ENCODE peak calls at places on chromosomes 6 and 20, in five cellular contexts. E is choroid plexus epithelial cell, N is fibroblast of mammary gland, F is fibroblast of the aortic adventitia, I is OCI-LY7. Y is an unnamed sample.

GRCh38 chr6:134850906-134851305 is 99.0 kb downstream of the ALDH8A1 start:
- DNase-seq in E (peak; percentile 56), N (peak; percentile 24), F (no peak), I (no peak), Y (no peak)

GRCh38 chr20:37042986-37043972 is 52.5 kb downstream of the RBL1 start:
- DNase-seq in E (no peak), N (no peak), F (no peak), I (peak; percentile 36), Y (no peak)

GRCh38 chr6:93496548-93496947 is 77.2 kb upstream of the EPHA7 start:
- DNase-seq in E (no peak), N (no peak), F (no peak), I (no peak), Y (no peak)

GRCh38 chr20:14992071-14992654 is 654.8 kb upstream of the FLRT3 start:
- DNase-seq in E (peak; percentile 80), N (peak; percentile 64), F (peak; percentile 45), I (no peak), Y (no peak)

GRCh38 chr20:35702824-35703695 is 3.9 kb downstream of the ROMO1 start:
- DNase-seq in E (no peak), N (no peak), F (no peak), I (no peak), Y (no peak)

GRCh38 chr6:131636880-131637792 is at the start of gene ENPP3:
- DNase-seq in E (peak; percentile 68), N (peak; percentile 14), F (peak; percentile 30), I (peak; percentile 50), Y (no peak)

GRCh38 chr20:20362774-20363435 is 5.0 kb upstream of the INSM1 start:
- DNase-seq in E (no peak), N (no peak), F (no peak), I (no peak), Y (peak; percentile 30)

GRCh38 chr6:141965016-141965545 is 167.6 kb upstream of the GJE1 start:
- DNase-seq in E (no peak), N (no peak), F (no peak), I (no peak), Y (no peak)

GRCh38 chr6:44126320-44127149 is 717 bp downstream of the MRPL14 start:
- DNase-seq in E (peak; percentile 93), N (peak; percentile 77), F (peak; percentile 67), I (peak; percentile 53), Y (peak; percentile 28)

GRCh38 chr6:111712398-111712797 is 106.7 kb upstream of the TRAF3IP2 start:
- DNase-seq in E (peak; percentile 95), N (peak; percentile 56), F (peak; percentile 83), I (no peak), Y (no peak)

GRCh38 chr6:5562277-5562676 is 301.0 kb downstream of the FARS2 start:
- DNase-seq in E (no peak), N (peak; percentile 19), F (no peak), I (no peak), Y (no peak)

GRCh38 chr6:157090736-157091135 is 232.6 kb downstream of the TMEM242 start:
- DNase-seq in E (no peak), N (no peak), F (no peak), I (no peak), Y (no peak)

GRCh38 chr20:47784599-47785320 is 521 bp downstream of the SULF2 start:
- DNase-seq in E (peak; percentile 36), N (peak; percentile 32), F (peak; percentile 45), I (no peak), Y (peak; percentile 28)

GRCh38 chr20:18154342-18154741 is 16.7 kb downstream of the KAT14 start:
- DNase-seq in E (no peak), N (no peak), F (no peak), I (no peak), Y (no peak)

GRCh38 chr20:53668981-53669380 is 75.3 kb upstream of the ZNF217 start:
- DNase-seq in E (no peak), N (no peak), F (no peak), I (no peak), Y (no peak)

GRCh38 chr6:157070403-157071107 is 252.8 kb downstream of the TMEM242 start:
- DNase-seq in E (peak; percentile 61), N (no peak), F (peak; percentile 71), I (no peak), Y (no peak)

GRCh38 chr6:40038626-40039025 is 104.4 kb upstream of the MOCS1 start:
- DNase-seq in E (no peak), N (no peak), F (no peak), I (no peak), Y (no peak)

GRCh38 chr6:31654574-31655348 is 933 bp upstream of the APOM start:
- DNase-seq in E (no peak), N (no peak), F (no peak), I (no peak), Y (no peak)

GRCh38 chr20:62723351-62723750 is 14.7 kb downstream of the NTSR1 start:
- DNase-seq in E (no peak), N (no peak), F (peak; percentile 32), I (no peak), Y (no peak)

GRCh38 chr20:32213870-32214269 is 6.2 kb downstream of the POFUT1 start:
- DNase-seq in E (no peak), N (no peak), F (no peak), I (no peak), Y (no peak)

GRCh38 chr6:70547313-70547712 is 19.4 kb upstream of the SDHAF4 start:
- DNase-seq in E (peak; percentile 55), N (peak; percentile 24), F (peak; percentile 46), I (no peak), Y (no peak)

GRCh38 chr6:20182926-20183521 is 29.2 kb downstream of the MBOAT1 start:
- DNase-seq in E (peak; percentile 42), N (no peak), F (no peak), I (no peak), Y (no peak)

GRCh38 chr6:113184291-113184690 is 672.9 kb upstream of the MARCKS start:
- DNase-seq in E (peak; percentile 86), N (peak; percentile 78), F (peak; percentile 90), I (no peak), Y (no peak)

GRCh38 chr20:35279040-35279439 is 1.1 kb upstream of the MMP24OS start:
- DNase-seq in E (no peak), N (no peak), F (no peak), I (no peak), Y (no peak)

GRCh38 chr6:12493446-12493845 is 203.3 kb downstream of the EDN1 start:
- DNase-seq in E (no peak), N (no peak), F (no peak), I (no peak), Y (no peak)

GRCh38 chr20:61743606-61744005 is 322.1 kb downstream of the TAF4 start:
- DNase-seq in E (no peak), N (no peak), F (no peak), I (no peak), Y (no peak)

GRCh38 chr6:106547961-106548453 is 81.3 kb downstream of the RTN4IP1 start:
- DNase-seq in E (peak; percentile 84), N (peak; percentile 88), F (peak; percentile 81), I (no peak), Y (no peak)

GRCh38 chr6:128327890-128328289 is 192.5 kb downstream of the PTPRK start:
- DNase-seq in E (peak; percentile 48), N (peak; percentile 50), F (peak; percentile 63), I (peak; percentile 41), Y (no peak)

GRCh38 chr6:130933712-130934200 is 106.5 kb downstream of the SMLR1 start:
- DNase-seq in E (peak; percentile 70), N (no peak), F (peak; percentile 68), I (no peak), Y (peak; percentile 10)

GRCh38 chr20:5550738-5551529 is 199.3 kb upstream of the SHLD1 start:
- DNase-seq in E (no peak), N (no peak), F (no peak), I (peak; percentile 14), Y (no peak)

GRCh38 chr20:31908016-31908415 is 37.6 kb downstream of the TTLL9 start:
- DNase-seq in E (no peak), N (no peak), F (no peak), I (no peak), Y (no peak)

GRCh38 chr6:1498491-1499113 is 109.2 kb downstream of the FOXF2 start:
- DNase-seq in E (no peak), N (peak; percentile 73), F (no peak), I (no peak), Y (no peak)
- TF ChIP-seq CTCF in E (peak; percentile 45), N (peak; percentile 21), F (no peak), I (peak; percentile 43), Y (no peak)

DNA sequence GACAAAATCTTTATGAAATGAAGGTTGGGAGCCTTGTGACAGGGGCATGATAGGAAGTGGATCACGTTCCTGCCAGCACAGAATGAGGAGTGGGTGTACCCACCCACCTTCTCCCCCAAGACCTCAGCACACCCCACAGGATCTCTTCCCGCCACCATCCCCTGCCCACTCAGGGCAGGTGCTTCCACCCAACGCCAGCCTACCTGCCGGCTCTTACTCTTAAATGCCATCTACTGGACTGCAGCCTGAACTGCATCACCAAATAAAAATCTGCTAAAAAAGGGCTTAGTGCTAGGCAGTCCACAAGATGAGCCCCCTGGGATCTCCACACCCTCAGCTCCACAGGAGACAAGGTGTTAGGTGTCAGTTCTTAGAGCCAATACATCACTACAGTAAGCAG is 20.6 kb downstream of the DTNBP1 start:
- DNase-seq in E (peak; percentile 41), N (no peak), F (no peak), I (peak; percentile 39), Y (no peak)
- TF ChIP-seq CTCF in E (peak; percentile 65), N (peak; percentile 41), F (peak; percentile 18), I (peak; percentile 73), Y (peak; percentile 42)

DNA sequence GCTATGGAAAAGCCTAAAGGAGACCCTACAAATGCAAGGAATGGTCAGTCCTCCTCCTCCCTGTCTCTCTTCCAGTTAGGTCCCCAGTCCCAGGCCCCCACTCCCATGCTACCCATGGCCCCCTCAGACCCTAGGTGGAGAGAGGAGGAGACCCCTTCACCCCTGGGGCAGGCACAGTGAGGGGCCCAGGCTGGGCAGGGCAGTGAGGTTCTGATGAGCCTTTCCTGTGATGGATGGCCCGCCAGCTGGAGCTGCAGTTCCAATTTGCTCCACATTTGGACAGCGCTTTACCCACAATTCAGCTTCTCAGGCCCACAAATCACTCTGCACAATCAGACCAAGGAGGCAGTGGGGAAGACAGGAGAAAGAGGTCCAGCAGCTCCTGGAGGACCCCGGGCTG is 37.3 kb upstream of the MLN start:
- DNase-seq in E (no peak), N (no peak), F (no peak), I (no peak), Y (no peak)
- TF ChIP-seq CTCF in E (no peak), N (no peak), F (peak; percentile 17), I (no peak), Y (no peak)

DNA sequence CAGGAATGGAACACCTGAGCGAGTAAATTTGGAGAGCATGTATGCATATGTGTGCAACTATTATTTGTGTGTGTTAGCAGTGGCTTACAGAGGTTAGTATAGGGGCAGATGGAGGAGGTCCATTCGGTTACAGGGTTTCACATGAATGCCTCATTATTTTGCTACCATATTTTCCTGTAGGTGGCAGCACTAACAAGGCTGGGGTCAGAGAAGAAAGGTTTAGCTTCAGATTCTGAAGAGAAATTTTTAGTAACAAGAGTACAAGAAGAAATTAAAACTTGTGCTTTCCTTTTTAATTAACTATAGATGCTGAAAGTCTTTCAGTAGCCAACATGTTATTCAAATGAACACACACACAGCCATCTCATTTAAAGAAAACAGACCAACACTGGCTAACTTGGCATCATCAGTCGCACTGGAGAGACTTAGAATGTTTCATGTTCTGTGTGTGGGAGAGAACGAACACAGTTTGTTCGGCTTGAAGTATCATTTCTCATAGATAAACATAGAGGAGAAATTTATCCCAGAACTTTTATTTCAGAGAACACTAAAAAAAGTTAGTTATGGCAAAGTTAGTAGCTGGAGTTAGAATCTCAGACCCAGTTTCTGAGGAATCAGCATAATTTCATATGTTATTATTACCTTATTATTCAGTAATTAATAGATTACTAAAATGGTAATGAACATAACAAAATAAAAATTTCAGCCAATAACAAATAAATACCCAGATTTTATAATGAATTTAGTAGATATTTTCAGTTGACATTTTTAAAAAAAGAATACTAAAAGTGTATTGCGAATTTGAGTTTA is 314.0 kb upstream of the RSPO3 start:
- DNase-seq in E (peak; percentile 80), N (peak; percentile 66), F (peak; percentile 78), I (peak; percentile 17), Y (peak; percentile 30)
- TF ChIP-seq CTCF in E (peak; percentile 78), N (peak; percentile 83), F (peak; percentile 81), I (peak; percentile 88), Y (peak; percentile 84)

Y was measured in neural crest cell.